ENCODE peak calls at places on chromosomes 5 and 9, in four cellular contexts. P is A549, D is GM12878, E is K562. M is an unnamed sample.

GRCh38 chr5:142542906-142543305 is 143.0 kb downstream of the FGF1 start:
- DNase-seq in P (no peak), D (no peak), E (no peak), M (no peak)

GRCh38 chr5:124408738-124409453 is 337.5 kb downstream of the ZNF608 start:
- DNase-seq in P (no peak), D (no peak), E (no peak), M (no peak)

GRCh38 chr5:50711280-50711679 is 44.8 kb downstream of the PARP8 start:
- DNase-seq in P (no peak), D (peak), E (no peak), M (no peak)

GRCh38 chr9:97934321-97935115 is 3.5 kb downstream of the HEMGN start:
- DNase-seq in P (no peak), D (no peak), E (no peak), M (no peak)

GRCh38 chr9:32968101-32969011 is 33.1 kb downstream of the APTX start:
- DNase-seq in P (peak), D (no peak), E (peak), M (peak)

GRCh38 chr9:37255944-37256862 is 135.8 kb downstream of the ZCCHC7 start:
- DNase-seq in P (no peak), D (no peak), E (no peak), M (no peak)

GRCh38 chr5:101977729-101978345 is 318.2 kb downstream of the SLCO4C1 start:
- DNase-seq in P (peak), D (peak), E (peak), M (peak)

GRCh38 chr5:15598294-15598902 is 98.4 kb downstream of the FBXL7 start:
- DNase-seq in P (no peak), D (no peak), E (peak), M (peak)

GRCh38 chr9:109926321-109926959 is 146.4 kb downstream of the PALM2AKAP2 start:
- DNase-seq in P (no peak), D (no peak), E (no peak), M (no peak)

GRCh38 chr5:168301593-168302388 is 10.3 kb downstream of the WWC1 start:
- DNase-seq in P (peak), D (no peak), E (no peak), M (no peak)

GRCh38 chr9:126672634-126673284 is 59.0 kb downstream of the LMX1B start:
- DNase-seq in P (no peak), D (no peak), E (no peak), M (no peak)

GRCh38 chr9:126673689-126674364 is 60.1 kb downstream of the LMX1B start:
- DNase-seq in P (no peak), D (no peak), E (no peak), M (peak)

GRCh38 chr9:126675147-126675467 is 61.4 kb downstream of the LMX1B start:
- DNase-seq in P (no peak), D (no peak), E (no peak), M (no peak)

GRCh38 chr9:126676102-126676684 is 62.5 kb downstream of the LMX1B start:
- DNase-seq in P (no peak), D (no peak), E (no peak), M (no peak)

GRCh38 chr9:126674365-126675146 is 60.8 kb downstream of the LMX1B start:
- DNase-seq in P (no peak), D (no peak), E (no peak), M (no peak)
- TF ChIP-seq CHD4 in P (no peak), D (no peak), E (no peak), M (no peak)

GRCh38 chr5:87912419-87912818 is 356.2 kb downstream of the TMEM161B start:
- DNase-seq in P (no peak), D (no peak), E (no peak), M (no peak)
- TF ChIP-seq CHD4 in P (no peak), D (no peak), E (no peak), M (no peak)

GRCh38 chr5:23268136-23268535 is 239.3 kb upstream of the PRDM9 start:
- DNase-seq in P (no peak), D (no peak), E (peak), M (no peak)

GRCh38 chr5:23274156-23274555 is 233.3 kb upstream of the PRDM9 start:
- DNase-seq in P (no peak), D (no peak), E (no peak), M (no peak)

GRCh38 chr5:23269981-23270380 is 237.4 kb upstream of the PRDM9 start:
- DNase-seq in P (peak), D (no peak), E (no peak), M (no peak)
- TF ChIP-seq CHD4 in P (no peak), D (no peak), E (no peak), M (no peak)

GRCh38 chr5:91556-92263 is at the start of gene PLEKHG4B:
- DNase-seq in P (peak), D (no peak), E (no peak), M (no peak)
- TF ChIP-seq CHD4 in P (no peak), D (no peak), E (no peak), M (no peak)

GRCh38 chr5:164302533-164303235 is 797.3 kb downstream of the MAT2B start:
- DNase-seq in P (no peak), D (no peak), E (no peak), M (no peak)

GRCh38 chr5:164301708-164302107 is 796.3 kb downstream of the MAT2B start:
- DNase-seq in P (no peak), D (no peak), E (no peak), M (no peak)

GRCh38 chr5:164301136-164301535 is 795.7 kb downstream of the MAT2B start:
- DNase-seq in P (no peak), D (no peak), E (no peak), M (no peak)

GRCh38 chr5:164303646-164304225 is 798.3 kb downstream of the MAT2B start:
- DNase-seq in P (no peak), D (no peak), E (no peak), M (no peak)

GRCh38 chr5:164306662-164307061 is 801.2 kb downstream of the MAT2B start:
- DNase-seq in P (no peak), D (no peak), E (no peak), M (no peak)
- TF ChIP-seq CHD4 in P (no peak), D (no peak), E (no peak), M (no peak)

GRCh38 chr5:55544341-55544740 is 9.6 kb upstream of the PLPP1 start:
- DNase-seq in P (no peak), D (no peak), E (no peak), M (no peak)

GRCh38 chr5:55551298-55551846 is 16.6 kb upstream of the PLPP1 start:
- DNase-seq in P (no peak), D (no peak), E (no peak), M (no peak)

GRCh38 chr5:55551904-55552303 is 17.1 kb upstream of the PLPP1 start:
- DNase-seq in P (no peak), D (no peak), E (no peak), M (no peak)

GRCh38 chr5:55547792-55548191 is 13.0 kb upstream of the PLPP1 start:
- DNase-seq in P (no peak), D (no peak), E (no peak), M (peak)

GRCh38 chr5:55546991-55547390 is 12.2 kb upstream of the PLPP1 start:
- DNase-seq in P (no peak), D (no peak), E (no peak), M (peak)
- TF ChIP-seq CHD4 in P (no peak), D (no peak), E (no peak), M (no peak)

GRCh38 chr5:93039888-93040287 is 541.1 kb downstream of the NR2F1-AS1 start:
- DNase-seq in P (no peak), D (no peak), E (no peak), M (no peak)
- TF ChIP-seq CHD4 in P (no peak), D (no peak), E (no peak), M (no peak)

GRCh38 chr9:104256031-104256709 is 162.1 kb downstream of the SMC2 start:
- DNase-seq in P (no peak), D (no peak), E (no peak), M (no peak)
- TF ChIP-seq CHD4 in P (no peak), D (no peak), E (no peak), M (no peak)